ENCODE peak calls at places on chromosomes 11 and 22, in eight cellular contexts. J is fibroblast of lung, U is cardiac muscle cell, G is ovary, C is stomach, Q is thoracic aorta, H is OCI-LY7, I is lower lobe of right lung. B is an unnamed sample. For H3K4me1, the result is how much of the 10 kb centered on the place peaks cover.

GRCh38 chr11:6599449-6599848 is 4.0 kb downstream of the RRP8 start:
- DNase-seq in H (no peak), Q (no peak), U (no peak), C (no peak), I (no peak), G (no peak), J (no peak), B (no peak)

GRCh38 chr11:126834573-126834972 is 166.0 kb downstream of the KIRREL3 start:
- DNase-seq in Q (no peak), G (no peak), J (no peak), U (no peak), I (no peak), H (no peak), C (no peak), B (no peak)

GRCh38 chr11:62108017-62108750 is 15.6 kb upstream of the INCENP start:
- DNase-seq in J (peak), Q (no peak), C (no peak), G (no peak), I (no peak), U (peak), H (peak), B (peak)

GRCh38 chr22:44622147-44622427 is 79.9 kb upstream of the PRR5 start:
- DNase-seq in I (no peak), Q (no peak), C (no peak), J (no peak), H (peak), U (no peak), G (no peak), B (peak)

GRCh38 chr11:118003021-118003423 is 16.8 kb downstream of the IL10RA start:
- DNase-seq in I (no peak), H (peak), U (no peak), J (no peak), Q (no peak), C (no peak), G (no peak), B (no peak)

GRCh38 chr11:130488187-130489026 is 40.0 kb downstream of the ADAMTS15 start:
- DNase-seq in H (no peak), U (no peak), C (no peak), G (no peak), I (no peak), J (no peak), Q (no peak), B (no peak)

GRCh38 chr11:106386519-106386918 is 309.1 kb downstream of the AASDHPPT start:
- DNase-seq in G (no peak), J (no peak), C (no peak), H (no peak), U (no peak), I (no peak), Q (no peak), B (no peak)

GRCh38 chr11:131889760-131890620 is 519.6 kb downstream of the NTM start:
- DNase-seq in H (no peak), J (peak), C (no peak), Q (no peak), I (no peak), G (no peak), U (peak), B (no peak)

GRCh38 chr11:99766816-99767215 is 746.1 kb downstream of the CNTN5 start:
- DNase-seq in J (no peak), U (peak), G (no peak), I (no peak), H (no peak), C (no peak), Q (no peak), B (no peak)

GRCh38 chr11:105226062-105226461 is 86.5 kb upstream of the CARD18 start:
- DNase-seq in C (no peak), G (no peak), H (no peak), J (peak), U (no peak), Q (no peak), I (no peak), B (no peak)

GRCh38 chr11:20536784-20537183 is 62.6 kb upstream of the SLC6A5 start:
- DNase-seq in C (no peak), H (no peak), G (no peak), U (no peak), J (no peak), Q (no peak), I (no peak), B (peak)

GRCh38 chr11:76560219-76560618 is 110.3 kb downstream of the LRRC32 start:
- DNase-seq in I (no peak), C (no peak), Q (no peak), H (no peak), G (no peak), J (peak), U (no peak), B (no peak)

GRCh38 chr11:119832536-119832935 is 103.5 kb upstream of the NECTIN1 start:
- DNase-seq in H (no peak), U (peak), C (peak), J (peak), G (peak), Q (no peak), I (peak), B (peak)

GRCh38 chr11:76977791-76978190 is 56.4 kb upstream of the B3GNT6 start:
- DNase-seq in I (no peak), C (no peak), G (no peak), J (no peak), H (no peak), U (no peak), Q (no peak), B (no peak)

GRCh38 chr11:109960831-109961230 is 132.4 kb upstream of the ZC3H12C start:
- DNase-seq in I (no peak), H (no peak), G (peak), J (peak), U (peak), Q (no peak), C (no peak), B (no peak)

GRCh38 chr11:5004429-5005274 is 10.0 kb downstream of the OR51L1 start:
- DNase-seq in G (peak), J (peak), C (peak), I (no peak), U (peak), H (peak), Q (no peak), B (peak)

GRCh38 chr11:107457205-107457557 is 444 bp downstream of the CWF19L2 start:
- DNase-seq in H (peak), C (no peak), Q (no peak), I (no peak), J (peak), U (peak), G (no peak), B (no peak)

GRCh38 chr11:15053201-15053685 is 20.1 kb upstream of the CALCB start:
- DNase-seq in I (no peak), J (no peak), U (no peak), H (no peak), Q (no peak), C (no peak), G (no peak), B (no peak)

GRCh38 chr11:115333106-115333505 is 171.1 kb downstream of the CADM1 start:
- DNase-seq in Q (no peak), H (no peak), G (no peak), C (no peak), J (peak), U (no peak), I (no peak), B (no peak)

GRCh38 chr22:24289138-24289537 is 18.5 kb downstream of the SPECC1L start:
- DNase-seq in I (no peak), J (peak), U (peak), H (no peak), Q (no peak), C (no peak), G (no peak), B (no peak)

GRCh38 chr22:16988257-16988656 is 19.8 kb downstream of the GAB4 start:
- DNase-seq in J (no peak), Q (no peak), U (no peak), I (no peak), G (no peak), C (no peak), H (no peak), B (no peak)
- TF ChIP-seq CTCF in J (no peak), Q (no peak), U (no peak), I (no peak), G (no peak), C (no peak), H (no peak), B (no peak)

GRCh38 chr11:42023267-42023666 is 563.8 kb upstream of the LRRC4C start:
- DNase-seq in Q (no peak), U (no peak), H (no peak), J (no peak), C (no peak), I (no peak), G (no peak), B (no peak)

GRCh38 chr11:42021919-42022318 is 562.5 kb upstream of the LRRC4C start:
- DNase-seq in H (no peak), J (no peak), U (no peak), C (no peak), I (no peak), Q (no peak), G (no peak), B (peak)

DNA sequence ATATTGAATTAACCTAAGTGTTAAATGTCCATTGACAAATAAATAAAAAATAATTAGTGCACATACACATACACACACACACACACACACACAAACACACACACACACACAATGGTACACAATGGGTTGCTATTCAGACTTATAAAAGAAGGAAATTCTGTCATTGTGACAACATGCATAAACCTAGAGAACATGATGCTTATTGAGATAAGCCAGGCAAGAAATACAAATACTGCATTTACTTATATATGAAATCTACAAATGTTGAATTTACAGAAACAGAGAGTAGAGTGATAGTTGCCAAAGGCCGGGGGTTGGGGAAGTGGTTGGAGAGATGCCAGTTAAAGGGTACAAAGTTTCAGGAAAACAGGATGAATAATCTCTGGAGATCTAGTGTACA is 566.0 kb upstream of the LRRC4C start:
- DNase-seq in J (no peak), H (no peak), Q (no peak), U (no peak), C (no peak), I (no peak), G (no peak), B (no peak)
- H3K4me1 ChIP-seq in J (under half), H (under half), Q (under half), U (under half), C (under half), I (under half), G (under half), B (under half)

GRCh38 chr11:32893091-32893946 is 708 bp downstream of the QSER1 start:
- DNase-seq in H (peak), Q (no peak), J (peak), I (peak), U (peak), C (peak), G (peak), B (peak)
- TF ChIP-seq CTCF in H (peak), Q (peak), J (peak), I (peak), U (peak), C (no peak), G (peak), B (peak)

GRCh38 chr22:19378362-19378711 is 53.2 kb downstream of the HIRA start:
- DNase-seq in I (no peak), C (no peak), G (no peak), H (no peak), Q (no peak), J (no peak), U (no peak), B (no peak)
- H3K4me1 ChIP-seq in I (under half), C (under half), G (under half), H (under half), Q (under half), J (under half), U (under half), B (under half)

DNA sequence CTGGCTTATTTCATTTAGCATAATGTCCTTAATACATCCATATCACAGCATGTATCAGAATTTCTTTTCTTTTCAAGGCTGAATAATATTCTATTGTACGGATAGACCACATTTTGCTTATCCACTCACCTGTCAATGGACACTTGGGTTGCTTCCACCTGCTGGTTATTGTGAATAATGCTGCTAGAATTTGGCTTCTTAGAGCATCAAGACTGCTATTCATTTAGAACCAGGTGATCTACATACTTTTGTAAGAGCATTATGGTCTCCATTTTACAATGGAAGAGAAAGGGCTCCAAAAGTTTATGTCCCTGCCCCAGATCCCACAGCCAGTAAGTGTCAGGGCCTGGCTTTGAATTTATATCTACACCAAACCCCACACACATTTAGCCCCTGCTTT is 100.7 kb upstream of the CD82 start:
- DNase-seq in G (no peak), I (no peak), H (peak), Q (no peak), C (no peak), J (no peak), U (no peak), B (no peak)
- TF ChIP-seq CTCF in G (no peak), I (no peak), H (peak), Q (no peak), C (no peak), J (no peak), U (no peak), B (no peak)

DNA sequence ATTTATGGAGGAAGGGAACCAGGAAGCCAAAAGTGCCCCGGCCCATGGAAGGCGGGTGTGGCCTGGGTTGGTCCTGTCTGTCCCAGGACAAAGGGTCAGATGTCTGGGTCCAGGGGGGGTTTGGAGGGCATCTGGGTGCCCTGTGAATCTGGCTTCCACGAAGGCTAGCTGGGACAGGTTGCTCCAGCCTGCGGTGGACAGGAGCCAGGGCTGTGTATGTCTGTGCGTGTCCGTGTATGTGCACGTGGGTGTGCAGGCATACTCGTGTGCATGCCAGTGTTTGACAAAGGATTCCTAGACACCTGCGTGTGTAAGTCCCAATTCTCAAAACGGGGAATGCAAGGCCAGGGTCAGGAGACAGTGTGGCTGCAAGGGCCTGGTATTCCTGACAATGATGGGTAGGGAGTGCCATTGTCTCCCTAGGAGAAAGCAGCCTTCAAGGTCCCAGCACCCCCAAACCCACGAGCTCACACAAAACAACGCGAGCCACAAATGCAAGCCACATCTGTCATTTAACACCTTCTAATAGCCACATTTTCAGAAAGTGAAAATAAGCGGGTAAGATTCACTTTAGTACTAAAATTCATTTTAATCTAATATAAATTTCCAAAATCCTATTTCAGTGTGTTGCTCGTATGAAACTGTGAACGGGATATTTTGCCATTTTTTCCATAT is 78.4 kb upstream of the WNT7B start:
- DNase-seq in C (peak), Q (no peak), G (peak), I (peak), H (peak), U (no peak), J (peak), B (no peak)
- H3K4me1 ChIP-seq in C (half or more), Q (half or more), G (under half), I (half or more), H (half or more), U (under half), J (under half), B (under half)

GRCh38 chr11:65423516-65424199 is 1.1 kb downstream of the NEAT1 start:
- DNase-seq in C (peak), I (no peak), J (peak), Q (no peak), G (peak), U (peak), H (peak), B (no peak)

GRCh38 chr11:65424200-65425104 is 1.9 kb downstream of the NEAT1 start:
- DNase-seq in Q (no peak), I (peak), G (peak), C (peak), H (peak), U (peak), J (peak), B (peak)

GRCh38 chr11:65425971-65426838 is 3.6 kb downstream of the NEAT1 start:
- DNase-seq in U (peak), Q (no peak), I (no peak), H (peak), G (no peak), C (peak), J (peak), B (no peak)

GRCh38 chr11:65426839-65427690 is 4.5 kb downstream of the NEAT1 start:
- DNase-seq in J (peak), U (peak), I (peak), H (peak), Q (no peak), C (peak), G (peak), B (no peak)

DNA sequence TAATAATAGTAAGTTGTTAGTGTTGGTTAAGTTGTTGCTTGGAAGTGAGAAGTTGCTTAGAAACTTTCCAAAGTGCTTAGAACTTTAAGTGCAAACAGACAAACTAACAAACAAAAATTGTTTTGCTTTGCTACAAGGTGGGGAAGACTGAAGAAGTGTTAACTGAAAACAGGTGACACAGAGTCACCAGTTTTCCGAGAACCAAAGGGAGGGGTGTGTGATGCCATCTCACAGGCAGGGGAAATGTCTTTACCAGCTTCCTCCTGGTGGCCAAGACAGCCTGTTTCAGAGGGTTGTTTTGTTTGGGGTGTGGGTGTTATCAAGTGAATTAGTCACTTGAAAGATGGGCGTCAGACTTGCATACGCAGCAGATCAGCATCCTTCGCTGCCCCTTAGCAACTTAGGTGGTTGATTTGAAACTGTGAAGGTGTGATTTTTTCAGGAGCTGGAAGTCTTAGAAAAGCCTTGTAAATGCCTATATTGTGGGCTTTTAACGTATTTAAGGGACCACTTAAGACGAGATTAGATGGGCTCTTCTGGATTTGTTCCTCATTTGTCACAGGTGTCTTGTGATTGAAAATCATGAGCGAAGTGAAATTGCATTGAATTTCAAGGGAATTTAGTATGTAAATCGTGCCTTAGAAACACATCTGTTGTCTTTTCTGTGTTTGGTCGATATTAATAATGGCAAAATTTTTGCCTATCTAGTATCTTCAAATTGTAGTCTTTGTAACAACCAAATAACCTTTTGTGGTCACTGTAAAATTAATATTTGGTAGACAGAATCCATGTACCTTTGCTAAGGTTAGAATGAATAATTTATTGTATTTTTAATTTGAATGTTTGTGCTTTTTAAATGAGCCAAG is 2.7 kb downstream of the NEAT1 start:
- DNase-seq in Q (no peak), J (peak), G (no peak), U (peak), C (peak), I (peak), H (peak), B (no peak)
- TF ChIP-seq CTCF in Q (no peak), J (no peak), G (peak), U (peak), C (no peak), I (peak), H (peak), B (no peak)

DNA sequence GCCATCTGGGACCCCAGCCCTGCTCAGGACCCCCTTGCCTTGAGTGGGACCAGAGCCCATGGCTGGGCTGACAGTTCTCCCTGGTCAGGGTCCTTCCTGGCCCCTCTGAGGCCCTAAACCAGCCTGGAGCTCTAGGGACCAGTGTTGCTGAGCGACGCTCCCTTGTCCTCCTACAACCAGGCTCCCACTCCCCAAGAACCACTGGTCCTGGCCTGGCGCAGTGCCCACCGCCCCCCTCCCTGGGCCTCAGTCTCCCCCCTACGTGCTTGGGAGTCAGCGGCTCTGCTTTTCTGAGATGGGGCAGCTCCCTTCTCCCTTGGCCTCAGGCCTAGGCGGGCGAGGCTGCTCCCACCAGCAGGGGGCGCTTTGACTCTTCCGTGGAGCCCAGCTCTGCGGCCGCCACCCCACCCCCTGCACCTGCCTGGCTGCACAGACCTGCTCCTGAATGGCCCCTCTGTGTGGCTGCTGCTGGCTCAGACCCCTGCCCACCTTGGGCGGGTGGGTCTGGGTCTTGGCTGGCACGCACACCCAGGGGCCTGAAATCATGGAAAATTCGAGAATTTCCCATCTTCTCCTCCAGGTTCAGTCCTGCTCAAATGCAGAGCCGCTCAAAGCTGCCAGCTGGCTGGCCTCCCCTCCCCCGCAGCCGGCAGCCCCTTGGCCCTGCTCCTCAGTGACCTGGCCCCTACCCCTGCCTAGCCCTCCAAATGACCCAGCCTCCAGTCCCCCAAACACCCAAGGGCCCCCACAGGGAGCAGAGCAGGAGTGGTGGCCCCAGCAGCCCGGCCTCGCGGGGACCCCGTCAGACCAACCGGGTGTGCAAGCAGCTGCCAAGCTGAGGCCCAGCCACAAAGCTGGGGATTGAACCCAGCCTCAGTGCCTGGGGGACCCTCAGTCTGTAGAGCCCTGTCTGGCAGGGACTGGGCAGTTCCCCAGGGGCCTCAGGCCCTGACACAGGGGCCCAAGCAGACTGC is 9.1 kb downstream of the PRR33 start:
- DNase-seq in Q (no peak), I (peak), U (peak), G (peak), C (peak), J (peak), H (peak), B (peak)
- H3K4me1 ChIP-seq in Q (under half), I (under half), U (under half), G (under half), C (under half), J (under half), H (under half), B (under half)

GRCh38 chr11:1853376-1854131 is 670 bp downstream of the LSP1 start:
- DNase-seq in Q (no peak), G (no peak), I (no peak), J (no peak), H (peak), U (no peak), C (no peak), B (no peak)

GRCh38 chr11:1851437-1852180 is 1.3 kb upstream of the LSP1 start:
- DNase-seq in G (no peak), J (no peak), H (peak), C (no peak), U (no peak), Q (no peak), I (no peak), B (no peak)

GRCh38 chr11:1852885-1853284 is at the start of gene LSP1:
- DNase-seq in I (peak), G (no peak), Q (no peak), H (peak), U (no peak), C (peak), J (no peak), B (no peak)

GRCh38 chr11:1854132-1854948 is 1.5 kb downstream of the LSP1 start:
- DNase-seq in C (no peak), G (no peak), Q (no peak), I (no peak), H (peak), J (no peak), U (no peak), B (no peak)

GRCh38 chr11:1852271-1852877 is 510 bp upstream of the LSP1 start:
- DNase-seq in Q (no peak), U (no peak), J (no peak), G (no peak), H (no peak), C (no peak), I (no peak), B (no peak)
- TF ChIP-seq CTCF in Q (no peak), U (no peak), J (no peak), G (no peak), H (no peak), C (no peak), I (no peak), B (no peak)